ENCODE peak calls at places on chromosomes 3 and 15, in seven cellular contexts. Y is activated CD4-positive, alpha-beta memory T cell treated with anti-CD3 and anti-CD28 coated beads, Interleukin-2, amount 10 ng/mL, durations not matched to agents 7 days and 5 days; J is activated CD8-positive, alpha-beta memory T cell treated with anti-CD3 and anti-CD28 coated beads for 48 hours; A is COR-L47; G is hippocampal formation; S is HCT116; K is EH. E is an unnamed sample.

GRCh38 chr3:171172070-171172469 is 145.6 kb upstream of the SLC2A2 start:
- DNase-seq in Y (no peak), J (no peak), A (no peak), G (no peak), S (no peak), K (no peak), E (no peak)

GRCh38 chr3:192931825-192932224 is 14.2 kb upstream of the MB21D2 start:
- DNase-seq in Y (no peak), J (no peak), A (no peak), G (no peak), S (no peak), K (no peak), E (no peak)

GRCh38 chr3:122189357-122189756 is 5.9 kb downstream of the CASR start:
- DNase-seq in Y (no peak), J (no peak), A (no peak), G (no peak), S (no peak), K (no peak), E (no peak)

GRCh38 chr3:27325419-27325818 is 43.8 kb downstream of the NEK10 start:
- DNase-seq in Y (no peak), J (no peak), A (no peak), G (no peak), S (no peak), K (no peak), E (no peak)

GRCh38 chr3:194296448-194296831 is 54.7 kb downstream of the CPN2 start:
- DNase-seq in Y (no peak), J (no peak), A (no peak), G (no peak), S (peak; percentile 80), K (peak; percentile 74), E (no peak)

GRCh38 chr15:65829150-65829764 is 37.2 kb upstream of the DENND4A start:
- DNase-seq in Y (no peak), J (no peak), A (peak; percentile 36), G (no peak), S (peak; percentile 38), K (peak; percentile 11), E (no peak)

GRCh38 chr3:17730318-17730967 is 12.0 kb downstream of the TBC1D5 start:
- DNase-seq in Y (no peak), J (no peak), A (peak; percentile 73), G (no peak), S (peak; percentile 53), K (peak; percentile 86), E (no peak)

GRCh38 chr3:127990051-127990450 is 62.2 kb upstream of the SEC61A1 start:
- DNase-seq in Y (no peak), J (no peak), A (no peak), G (no peak), S (no peak), K (no peak), E (no peak)

GRCh38 chr15:76006136-76006778 is 6.0 kb downstream of the NRG4 start:
- DNase-seq in Y (no peak), J (no peak), A (no peak), G (no peak), S (no peak), K (no peak), E (no peak)

GRCh38 chr15:33104276-33104675 is 90.2 kb downstream of the FMN1 start:
- DNase-seq in Y (peak; percentile 21), J (no peak), A (no peak), G (no peak), S (peak; percentile 19), K (peak; percentile 94), E (no peak)

GRCh38 chr3:43030162-43030935 is 51.2 kb downstream of the GASK1A start:
- DNase-seq in Y (no peak), J (no peak), A (no peak), G (no peak), S (no peak), K (no peak), E (no peak)

GRCh38 chr15:93880358-93880757 is 351.0 kb upstream of the MCTP2 start:
- DNase-seq in Y (no peak), J (no peak), A (no peak), G (no peak), S (no peak), K (no peak), E (no peak)

GRCh38 chr15:84638103-84638502 is 16.0 kb downstream of the WDR73 start:
- DNase-seq in Y (no peak), J (no peak), A (peak; percentile 10), G (no peak), S (no peak), K (peak; percentile 19), E (no peak)

GRCh38 chr3:196974661-196975060 is 6.0 kb upstream of the PIGZ start:
- DNase-seq in Y (no peak), J (no peak), A (no peak), G (no peak), S (no peak), K (no peak), E (no peak)

GRCh38 chr3:123353852-123354238 is 95.0 kb downstream of the ADCY5 start:
- DNase-seq in Y (no peak), J (no peak), A (no peak), G (no peak), S (no peak), K (peak; percentile 66), E (no peak)

GRCh38 chr3:131356006-131356405 is 25.6 kb upstream of the NUDT16 start:
- DNase-seq in Y (no peak), J (no peak), A (no peak), G (no peak), S (no peak), K (peak; percentile 94), E (no peak)

GRCh38 chr3:99762901-99763300 is 54.8 kb upstream of the CMSS1 start:
- DNase-seq in Y (no peak), J (no peak), A (no peak), G (no peak), S (no peak), K (no peak), E (no peak)

E was measured in neural crest cell.